ENCODE peak calls at places on chromosomes 6 and 20, in eight cellular contexts. T, Q, J, S, O, U, R and K are unnamed samples.

GRCh38 chr20:20564279-20564678 is 148.2 kb downstream of the RALGAPA2 start:
- DNase-seq in Q (no peak), R (no peak), U (no peak), O (no peak), T (no peak), J (no peak), S (no peak), K (no peak)

GRCh38 chr6:37276916-37277509 is 19.1 kb upstream of the TMEM217 start:
- DNase-seq in Q (no peak), O (no peak), R (no peak), J (no peak), S (no peak), T (no peak), U (no peak), K (peak; percentile 37)

GRCh38 chr6:31972709-31973350 is 892 bp upstream of the DXO start:
- DNase-seq in Q (peak; percentile 23), S (peak; percentile 25), T (no peak), R (peak; percentile 24), O (peak; percentile 45), U (no peak), J (no peak), K (peak; percentile 63)

GRCh38 chr6:166266336-166266735 is 41.9 kb downstream of the PRR18 start:
- DNase-seq in T (no peak), R (no peak), U (no peak), O (no peak), Q (no peak), S (no peak), J (no peak), K (no peak)

GRCh38 chr6:154805288-154805911 is 72.2 kb downstream of the SCAF8 start:
- DNase-seq in Q (peak; percentile 34), R (peak; percentile 62), J (peak; percentile 54), S (peak; percentile 80), O (peak; percentile 82), T (peak; percentile 52), U (no peak), K (no peak)

GRCh38 chr20:58691773-58692578 is 624 bp upstream of the NPEPL1 start:
- DNase-seq in U (peak; percentile 34), Q (no peak), T (no peak), O (peak; percentile 67), R (no peak), J (no peak), S (peak; percentile 53), K (no peak)

GRCh38 chr6:46170357-46171289 is at the start of gene ENPP5:
- DNase-seq in S (peak; percentile 12), Q (peak; percentile 70), T (no peak), R (no peak), J (peak; percentile 93), U (peak; percentile 96), O (no peak), K (peak; percentile 88)

GRCh38 chr20:41058007-41058673 is 29.5 kb downstream of the TOP1 start:
- DNase-seq in Q (no peak), U (no peak), R (peak; percentile 79), J (peak; percentile 47), O (peak; percentile 77), T (peak; percentile 44), S (peak; percentile 58), K (peak; percentile 43)

GRCh38 chr20:50169329-50169823 is 15.9 kb upstream of the PEDS1 start:
- DNase-seq in Q (peak; percentile 74), S (peak; percentile 82), T (peak; percentile 83), R (peak; percentile 81), J (peak; percentile 82), U (peak; percentile 91), O (peak; percentile 88), K (peak; percentile 92)

GRCh38 chr20:46122071-46122470 is 4.0 kb downstream of the CD40 start:
- DNase-seq in R (peak; percentile 71), S (peak; percentile 35), U (no peak), J (no peak), O (peak; percentile 67), T (no peak), Q (no peak), K (no peak)

GRCh38 chr6:169851641-169852503 is 100.5 kb downstream of the ERMARD start:
- DNase-seq in S (no peak), J (no peak), R (peak; percentile 22), Q (no peak), O (peak; percentile 72), U (peak; percentile 14), T (no peak), K (no peak)

GRCh38 chr20:34951652-34952051 is 4.0 kb downstream of the GSS start:
- DNase-seq in O (no peak), S (no peak), R (peak; percentile 62), U (no peak), Q (no peak), J (no peak), T (no peak), K (no peak)

GRCh38 chr6:108689279-108690161 is 128.8 kb downstream of the FOXO3 start:
- DNase-seq in U (peak; percentile 42), Q (no peak), J (peak; percentile 42), T (peak; percentile 25), R (peak; percentile 65), S (peak; percentile 99), O (peak; percentile 98), K (no peak)

GRCh38 chr6:54282186-54282585 is 26.1 kb upstream of the TINAG start:
- DNase-seq in U (no peak), J (no peak), T (peak; percentile 38), O (peak; percentile 38), R (peak; percentile 85), S (peak; percentile 81), Q (no peak), K (no peak)

GRCh38 chr20:4110885-4111284 is 95.5 kb upstream of the RNF24 start:
- DNase-seq in O (no peak), R (no peak), T (no peak), Q (no peak), S (no peak), U (no peak), J (no peak), K (no peak)

GRCh38 chr6:136429264-136429663 is 121.0 kb downstream of the MAP7 start:
- DNase-seq in J (no peak), Q (no peak), O (no peak), R (no peak), U (no peak), S (no peak), T (no peak), K (no peak)

GRCh38 chr6:130365166-130366010 is 429 bp upstream of the TMEM200A start:
- DNase-seq in R (peak; percentile 83), T (peak; percentile 12), O (peak; percentile 50), S (peak; percentile 68), Q (peak; percentile 72), J (peak; percentile 88), U (peak; percentile 70), K (peak; percentile 45)
- TF ChIP-seq CTCF in R (peak; percentile 85), T (peak; percentile 49), O (peak; percentile 52), S (peak; percentile 75), Q (no peak), J (peak; percentile 90), U (peak; percentile 65), K (peak; percentile 81)

DNA sequence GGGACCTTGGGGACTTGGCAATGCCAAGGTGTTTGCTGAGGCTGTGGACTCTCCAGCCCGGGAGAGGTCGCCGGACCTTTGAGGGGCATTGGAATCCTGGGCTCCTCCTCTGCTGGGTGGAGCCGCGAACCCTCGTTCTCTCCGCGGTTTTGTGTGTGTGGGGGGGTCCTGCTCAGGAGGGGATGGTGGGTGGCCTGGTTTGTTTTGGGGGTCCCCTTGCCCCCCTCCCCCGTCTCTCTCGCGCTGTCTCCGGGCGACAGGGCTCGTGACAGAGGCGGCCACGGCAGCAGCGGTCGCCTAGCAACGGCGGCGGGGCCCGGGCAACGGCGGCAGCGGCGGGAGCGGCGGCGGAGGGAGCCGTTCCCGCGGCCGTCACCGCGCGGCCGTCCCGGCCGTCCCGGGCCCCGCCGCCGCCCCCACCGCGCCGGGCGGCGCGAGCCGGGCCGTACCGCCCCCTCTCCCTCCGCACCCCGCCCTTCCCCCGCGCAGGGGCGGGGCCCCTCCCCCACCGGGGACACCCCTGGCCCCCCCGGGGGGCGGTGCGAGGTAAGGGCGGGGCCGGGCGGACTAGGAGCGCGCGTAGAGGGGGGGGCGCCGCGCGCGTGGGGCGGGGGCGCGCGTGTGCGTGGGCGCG is 7.8 kb downstream of the SYNGAP1 start:
- DNase-seq in J (peak; percentile 76), T (peak; percentile 18), S (no peak), Q (peak; percentile 81), U (peak; percentile 65), R (no peak), O (no peak), K (peak; percentile 68)
- TF ChIP-seq CTCF in J (no peak), T (no peak), S (no peak), Q (no peak), U (no peak), R (no peak), O (no peak), K (no peak)

GRCh38 chr6:117829594-117830319 is 77.3 kb upstream of the SLC35F1 start:
- DNase-seq in J (peak; percentile 65), R (peak; percentile 51), O (peak; percentile 32), Q (peak; percentile 20), U (no peak), S (peak; percentile 22), T (peak; percentile 45), K (no peak)
- TF ChIP-seq CTCF in J (peak; percentile 54), R (peak; percentile 59), O (peak; percentile 37), Q (peak; percentile 11), U (no peak), S (peak; percentile 30), T (peak; percentile 63), K (no peak)

GRCh38 chr6:52363222-52363867 is 1.4 kb downstream of the PAQR8 start:
- DNase-seq in Q (no peak), S (no peak), O (no peak), R (no peak), J (peak; percentile 22), T (no peak), U (peak; percentile 47), K (no peak)

GRCh38 chr6:52361347-52361944 is 505 bp upstream of the PAQR8 start:
- DNase-seq in T (no peak), Q (no peak), R (peak; percentile 8), U (peak; percentile 37), S (peak; percentile 51), O (no peak), J (peak; percentile 32), K (peak; percentile 40)

GRCh38 chr6:52361945-52362442 is at the start of gene PAQR8:
- DNase-seq in R (peak; percentile 52), J (peak; percentile 89), S (no peak), T (peak; percentile 24), U (peak; percentile 82), O (peak; percentile 61), Q (peak; percentile 97), K (peak; percentile 78)

GRCh38 chr6:52360601-52361346 is 1.2 kb upstream of the PAQR8 start:
- DNase-seq in O (no peak), S (no peak), U (no peak), J (peak; percentile 56), R (no peak), Q (no peak), T (no peak), K (no peak)

DNA sequence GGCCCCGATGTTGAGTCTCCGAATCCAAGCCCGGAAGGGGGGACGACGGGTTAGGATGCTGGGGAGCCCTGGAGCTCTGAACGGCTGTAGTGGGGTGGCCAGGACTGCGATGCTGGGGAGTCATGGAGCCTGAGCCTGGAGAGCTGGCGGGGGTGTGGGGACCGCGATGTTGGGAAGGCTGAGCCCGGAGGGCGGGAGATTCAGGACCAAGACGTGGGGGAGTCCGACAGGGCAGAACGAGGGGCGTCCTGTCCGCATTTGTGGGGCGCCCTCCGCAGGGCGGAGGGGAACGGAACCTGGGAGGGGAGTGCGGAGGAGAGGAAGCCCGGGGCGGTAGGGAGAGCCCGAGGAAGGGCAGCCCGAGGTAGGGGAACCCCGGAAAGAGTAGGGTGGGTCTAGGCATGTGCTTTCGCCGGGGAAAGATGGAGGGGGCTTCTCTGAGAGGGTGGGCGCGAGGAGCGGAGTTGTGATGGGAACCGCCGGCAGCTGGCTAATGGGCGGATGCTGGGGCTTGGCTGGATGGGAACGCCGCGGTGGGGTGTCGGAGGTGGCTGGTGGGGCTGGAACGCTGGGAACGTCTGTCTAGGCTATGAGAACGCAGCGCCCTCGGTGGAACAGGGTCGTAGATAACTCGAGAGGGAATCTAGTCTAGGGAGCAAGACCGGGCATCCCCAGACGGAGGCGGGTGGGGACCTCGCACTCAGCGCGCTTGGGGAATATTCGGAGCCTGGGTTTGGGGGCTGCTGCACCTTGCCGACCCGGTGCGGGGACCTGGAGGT is 681 bp downstream of the PAQR8 start:
- DNase-seq in T (no peak), R (peak; percentile 15), J (peak; percentile 44), O (no peak), Q (peak; percentile 76), U (peak; percentile 60), S (no peak), K (peak; percentile 63)
- TF ChIP-seq CTCF in T (no peak), R (peak; percentile 12), J (peak; percentile 6), O (no peak), Q (peak; percentile 36), U (no peak), S (peak; percentile 13), K (no peak)